ENCODE peak calls at places on chromosomes 13 and 19, in five cellular contexts. F, C, V, L and E are unnamed samples.

GRCh38 chr13:95375706-95376105 is 74.5 kb upstream of the ABCC4 start:
- DNase-seq in F (no peak), C (no peak), V (no peak), L (no peak), E (no peak)

GRCh38 chr13:65560936-65561335 is 1669.2 kb downstream of the PCDH9 start:
- DNase-seq in F (no peak), C (no peak), V (no peak), L (no peak), E (no peak)

GRCh38 chr19:49502866-49503581 is 6.8 kb downstream of the RPS11 start:
- DNase-seq in F (no peak), C (no peak), V (no peak), L (no peak), E (peak; percentile 72)

GRCh38 chr19:30105316-30105715 is 163.3 kb downstream of the URI1 start:
- DNase-seq in F (no peak), C (no peak), V (no peak), L (no peak), E (no peak)

GRCh38 chr13:33138441-33138840 is 122.2 kb downstream of the KL start:
- DNase-seq in F (no peak), C (peak; percentile 7), V (no peak), L (no peak), E (no peak)

GRCh38 chr13:27036236-27036981 is 135.2 kb downstream of the USP12 start:
- DNase-seq in F (no peak), C (no peak), V (no peak), L (no peak), E (no peak)

GRCh38 chr19:17296278-17296677 is 6.9 kb downstream of the ABHD8 start:
- DNase-seq in F (no peak), C (no peak), V (no peak), L (no peak), E (no peak)

GRCh38 chr19:28065026-28065425 is 1147.9 kb downstream of the UQCRFS1 start:
- DNase-seq in F (no peak), C (no peak), V (no peak), L (no peak), E (no peak)

GRCh38 chr19:55304279-55304978 is 20.6 kb downstream of the BRSK1 start:
- DNase-seq in F (no peak), C (no peak), V (no peak), L (no peak), E (no peak)

GRCh38 chr13:43815204-43815603 is 28.4 kb upstream of the ENOX1 start:
- DNase-seq in F (no peak), C (no peak), V (no peak), L (no peak), E (peak; percentile 85)

GRCh38 chr13:91187522-91187921 is 160.0 kb upstream of the MIR17HG start:
- DNase-seq in F (no peak), C (no peak), V (no peak), L (no peak), E (no peak)

GRCh38 chr13:36294061-36294460 is 3.6 kb downstream of the CCDC169 start:
- DNase-seq in F (no peak), C (no peak), V (no peak), L (no peak), E (no peak)

GRCh38 chr19:5947435-5947834 is 30.5 kb downstream of the RANBP3 start:
- DNase-seq in F (no peak), C (peak; percentile 75), V (no peak), L (no peak), E (no peak)

GRCh38 chr19:31676271-31677004 is 327.2 kb upstream of the TSHZ3 start:
- DNase-seq in F (no peak), C (no peak), V (no peak), L (no peak), E (no peak)

GRCh38 chr19:10503002-10503789 is at the start of gene KEAP1:
- DNase-seq in F (no peak), C (no peak), V (no peak), L (no peak), E (no peak)

GRCh38 chr13:51240888-51241475 is 18.8 kb downstream of the FAM124A start:
- DNase-seq in F (no peak), C (no peak), V (no peak), L (no peak), E (no peak)

GRCh38 chr13:114122591-114123211 is 9.7 kb downstream of the RASA3 start:
- DNase-seq in F (no peak), C (no peak), V (no peak), L (no peak), E (no peak)

GRCh38 chr19:43420954-43421353 is 6.3 kb downstream of the TEX101 start:
- DNase-seq in F (no peak), C (no peak), V (no peak), L (no peak), E (no peak)

GRCh38 chr13:40189426-40189825 is 477.0 kb downstream of the FOXO1 start:
- DNase-seq in F (no peak), C (no peak), V (no peak), L (no peak), E (no peak)

GRCh38 chr13:33925563-33925962 is 107.6 kb downstream of the RFC3 start:
- DNase-seq in F (no peak), C (no peak), V (no peak), L (no peak), E (no peak)

GRCh38 chr19:33715462-33715861 is 81.2 kb upstream of the KCTD15 start:
- DNase-seq in F (no peak), C (no peak), V (no peak), L (no peak), E (no peak)

GRCh38 chr13:23020246-23020843 is 160.4 kb upstream of the SGCG start:
- DNase-seq in F (no peak), C (peak; percentile 1), V (no peak), L (peak; percentile 1), E (peak; percentile 15)

GRCh38 chr13:31090921-31091624 is 70.6 kb downstream of the HSPH1 start:
- DNase-seq in F (no peak), C (no peak), V (no peak), L (no peak), E (no peak)

GRCh38 chr19:1942078-1942933 is 1.3 kb downstream of the CSNK1G2 start:
- DNase-seq in F (peak; percentile 60), C (peak; percentile 25), V (no peak), L (no peak), E (peak; percentile 17)

GRCh38 chr19:35609881-35610353 is 2.6 kb upstream of the HAUS5 start:
- DNase-seq in F (no peak), C (no peak), V (no peak), L (no peak), E (no peak)

GRCh38 chr19:40464059-40465024 is 1.2 kb downstream of the BLVRB start:
- DNase-seq in F (peak; percentile 41), C (peak; percentile 27), V (no peak), L (peak; percentile 79), E (peak; percentile 87)

GRCh38 chr19:47124937-47125668 is 5.5 kb upstream of the SAE1 start:
- DNase-seq in F (no peak), C (no peak), V (no peak), L (no peak), E (no peak)